ENCODE peak calls at places on chromosomes 7 and 10, in six cellular contexts. L is HCT116, C is K562, B is H1, F is HepG2, I is GM12878. G is an unnamed sample.

GRCh38 chr7:99109108-99110051 is 34.5 kb downstream of the SMURF1 start:
- DNase-seq in L (no peak), B (no peak), I (no peak), C (no peak), F (peak), G (no peak)

GRCh38 chr10:71143170-71143569 is 69.2 kb upstream of the UNC5B start:
- DNase-seq in F (no peak), I (no peak), C (no peak), B (no peak), L (no peak), G (no peak)

GRCh38 chr7:111855161-111855841 is 293.0 kb upstream of the IMMP2L start:
- DNase-seq in L (peak), C (no peak), I (peak), B (no peak), F (peak), G (peak)

GRCh38 chr7:41771717-41772116 is 68.8 kb upstream of the INHBA start:
- DNase-seq in I (no peak), C (no peak), F (no peak), L (no peak), B (no peak), G (no peak)

GRCh38 chr10:132328130-132328529 is 3.9 kb upstream of the LRRC27 start:
- DNase-seq in F (no peak), C (no peak), L (no peak), B (no peak), I (no peak), G (no peak)

GRCh38 chr10:1070939-1071338 is 14.8 kb downstream of the WDR37 start:
- DNase-seq in C (no peak), B (no peak), L (no peak), F (no peak), I (no peak), G (no peak)

GRCh38 chr7:123154231-123154860 is 45.4 kb downstream of the SLC13A1 start:
- DNase-seq in C (peak), F (peak), I (peak), L (peak), B (peak), G (peak)

GRCh38 chr10:78515037-78515872 is 481.6 kb downstream of the RPS24 start:
- DNase-seq in B (no peak), F (no peak), I (no peak), L (no peak), C (no peak), G (no peak)

GRCh38 chr10:70913546-70914240 is 25.3 kb upstream of the PCBD1 start:
- DNase-seq in B (no peak), F (no peak), C (no peak), I (no peak), L (no peak), G (no peak)

GRCh38 chr10:96400465-96400864 is 41.7 kb upstream of the OPALIN start:
- DNase-seq in B (no peak), L (no peak), I (no peak), C (no peak), F (no peak), G (no peak)

GRCh38 chr10:93166116-93166515 is 92.4 kb downstream of the CYP26A1 start:
- DNase-seq in C (no peak), L (no peak), F (no peak), B (no peak), I (no peak), G (no peak)

GRCh38 chr7:93337047-93337446 is 104.9 kb downstream of the VPS50 start:
- DNase-seq in F (peak), L (no peak), C (no peak), B (no peak), I (no peak), G (peak)

GRCh38 chr7:131625817-131626372 is 69.5 kb upstream of the PODXL start:
- DNase-seq in L (peak), F (no peak), I (no peak), C (no peak), B (peak), G (peak)

GRCh38 chr7:131629203-131629871 is 72.9 kb upstream of the PODXL start:
- DNase-seq in F (no peak), C (no peak), L (no peak), I (no peak), B (no peak), G (no peak)

GRCh38 chr7:131628634-131629033 is 72.2 kb upstream of the PODXL start:
- DNase-seq in I (no peak), B (no peak), C (no peak), F (no peak), L (no peak), G (no peak)

GRCh38 chr7:131626643-131627042 is 70.2 kb upstream of the PODXL start:
- DNase-seq in C (no peak), L (no peak), B (no peak), I (no peak), F (no peak), G (no peak)

DNA sequence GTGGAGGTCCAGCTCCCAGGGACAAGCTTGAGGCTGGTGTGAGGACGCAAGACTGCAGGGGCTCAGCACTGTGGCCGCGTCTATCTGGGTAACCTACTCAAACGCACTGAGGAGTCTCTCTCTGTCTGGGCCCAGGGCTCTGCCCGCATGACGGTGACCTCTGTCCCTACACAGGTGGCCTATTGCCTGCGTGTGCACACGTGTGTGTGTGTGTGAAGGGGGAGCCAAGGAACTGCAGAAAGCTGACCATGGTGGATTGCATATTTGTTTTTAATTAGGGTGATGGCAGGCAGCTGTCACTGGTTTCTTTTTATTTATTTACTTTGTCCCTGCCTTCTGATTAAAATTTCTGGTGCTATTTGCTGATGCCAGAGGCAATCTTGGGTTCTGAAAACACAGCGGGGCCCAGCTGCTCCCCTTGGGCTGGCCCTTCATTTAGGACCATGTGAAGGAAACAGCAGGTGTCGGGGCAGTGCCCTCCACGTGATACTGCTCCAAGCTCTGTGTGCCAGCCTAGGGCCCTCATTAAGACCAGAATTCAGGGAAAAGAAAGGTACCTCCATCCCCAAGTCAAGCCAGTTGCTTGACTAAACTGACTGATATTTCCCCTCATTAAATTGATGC is 71.3 kb upstream of the PODXL start:
- DNase-seq in B (no peak), I (no peak), L (no peak), F (no peak), C (no peak), G (no peak)
- TF ChIP-seq ZNF274 in B (no peak), I (no peak), L (no peak), F (no peak), C (no peak), G (no peak)

GRCh38 chr10:11869743-11870460 is 46.7 kb downstream of the PROSER2 start:
- DNase-seq in L (no peak), C (no peak), B (no peak), I (no peak), F (no peak), G (no peak)
- H3K4me3 ChIP-seq in L (no peak), C (no peak), B (peak), I (no peak), F (no peak), G (no peak)

GRCh38 chr10:102175415-102175814 is 23.2 kb downstream of the NOLC1 start:
- DNase-seq in I (no peak), C (no peak), F (no peak), B (no peak), L (no peak), G (no peak)
- TF ChIP-seq ZNF274 in I (no peak), C (no peak), F (no peak), B (no peak), L (no peak), G (no peak)

GRCh38 chr7:95240910-95241309 is 83.4 kb downstream of the PON1 start:
- DNase-seq in C (no peak), B (no peak), F (no peak), I (no peak), L (no peak), G (no peak)

GRCh38 chr7:95238252-95238938 is 85.9 kb downstream of the PON1 start:
- DNase-seq in C (no peak), F (no peak), B (no peak), I (no peak), L (no peak), G (no peak)
- H3K4me3 ChIP-seq in C (no peak), F (no peak), B (no peak), I (no peak), L (no peak), G (no peak)

GRCh38 chr10:3830946-3831345 is 45.9 kb upstream of the KLF6 start:
- DNase-seq in I (no peak), C (no peak), F (peak), B (no peak), L (no peak), G (no peak)

GRCh38 chr10:3832022-3832786 is 47.2 kb upstream of the KLF6 start:
- DNase-seq in F (no peak), B (no peak), C (no peak), L (no peak), I (no peak), G (no peak)

GRCh38 chr10:3836222-3836820 is 51.3 kb upstream of the KLF6 start:
- DNase-seq in C (no peak), L (no peak), B (no peak), F (no peak), I (peak), G (no peak)

GRCh38 chr10:3835770-3836169 is 50.8 kb upstream of the KLF6 start:
- DNase-seq in L (no peak), I (no peak), B (no peak), C (no peak), F (no peak), G (no peak)

DNA sequence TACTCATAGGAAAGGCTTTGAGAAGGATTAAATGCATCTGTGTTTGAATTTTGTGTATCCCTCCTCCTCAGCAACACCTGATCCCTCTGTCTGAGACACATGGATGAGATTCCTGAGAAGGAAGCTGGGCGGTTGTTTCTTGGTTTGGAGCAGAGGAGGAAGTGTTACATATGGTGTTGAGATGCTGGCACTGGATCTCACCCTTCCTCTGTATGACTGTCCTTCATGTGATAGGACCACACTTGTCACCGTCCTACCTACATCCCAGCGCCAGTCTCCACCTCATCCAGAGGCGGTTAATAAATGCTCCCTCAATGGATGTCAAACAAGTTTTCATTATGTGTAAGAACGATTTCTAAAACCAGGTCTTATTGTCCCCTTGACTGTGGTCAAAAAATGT is 49.4 kb upstream of the KLF6 start:
- DNase-seq in I (no peak), L (no peak), C (no peak), F (no peak), B (no peak), G (no peak)
- TF ChIP-seq ZNF274 in I (no peak), L (no peak), C (no peak), F (no peak), B (no peak), G (no peak)

DNA sequence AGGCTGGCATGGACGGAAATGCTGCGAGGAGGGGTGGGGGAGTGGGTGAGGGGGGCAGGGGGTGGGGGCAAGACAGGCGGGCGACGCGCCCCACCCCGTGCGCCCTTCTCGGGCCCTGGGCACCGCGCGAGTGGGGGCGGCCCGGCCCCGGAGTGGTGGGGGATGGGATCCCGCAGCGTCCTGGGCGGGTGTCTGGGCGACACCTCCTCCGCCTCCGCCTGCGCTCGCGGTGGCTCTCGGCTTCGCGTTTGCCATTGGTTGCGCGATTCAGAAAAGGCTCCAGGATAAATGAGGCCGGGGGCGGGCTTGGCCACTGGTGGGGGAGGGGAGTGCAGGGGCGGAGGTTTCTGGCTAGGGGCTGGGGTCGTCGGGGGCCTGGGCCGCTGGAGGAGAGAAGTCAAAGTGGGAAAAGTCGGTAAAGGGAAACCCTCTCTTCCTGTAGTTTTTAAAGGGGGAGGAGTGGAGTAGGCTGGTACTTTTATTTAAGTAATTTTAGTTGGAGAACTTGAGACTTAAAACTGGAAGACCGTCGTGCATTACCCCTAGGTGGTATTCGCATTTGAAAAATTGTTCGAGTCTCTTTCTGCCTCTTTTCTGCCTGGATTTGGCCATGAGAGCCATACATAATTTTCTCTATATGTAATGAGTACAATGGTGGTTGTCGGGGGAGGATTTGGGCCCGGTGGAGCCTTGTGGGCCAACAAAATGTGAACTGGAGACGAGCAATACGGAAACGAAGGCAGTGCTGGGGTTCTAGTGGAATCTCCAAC is 984 bp upstream of the IGF2BP3 start:
- DNase-seq in L (peak), I (no peak), F (peak), B (no peak), C (peak), G (peak)
- H3K4me3 ChIP-seq in L (peak), I (peak), F (peak), B (peak), C (peak), G (peak)

DNA sequence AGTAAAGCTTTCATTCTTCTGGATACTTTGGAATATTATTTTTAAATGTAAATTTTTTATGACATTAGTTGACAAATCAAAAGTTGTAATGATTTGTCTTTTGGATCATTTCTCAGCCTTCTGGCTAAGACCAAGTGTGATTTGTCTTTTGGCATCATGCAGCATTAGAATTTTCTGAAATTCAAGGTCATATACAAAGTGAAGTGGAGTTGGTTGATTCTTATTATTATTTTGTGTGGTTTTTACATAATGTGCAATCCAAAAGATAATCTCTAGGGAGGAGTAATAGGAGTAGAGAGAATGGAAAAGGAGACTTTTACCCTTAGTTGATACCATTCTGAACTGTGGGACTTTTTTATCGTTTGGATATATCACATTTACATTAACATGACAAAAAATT is 24.2 kb upstream of the SEPTIN7 start:
- DNase-seq in B (no peak), C (no peak), F (no peak), L (no peak), I (no peak), G (no peak)
- TF ChIP-seq ZNF274 in B (no peak), C (no peak), F (no peak), L (no peak), I (no peak), G (no peak)

GRCh38 chr10:15096661-15097010 is 519 bp upstream of the RPP38 start:
- DNase-seq in B (no peak), I (no peak), F (no peak), L (no peak), C (peak), G (no peak)

GRCh38 chr10:15092855-15093408 is 4.2 kb upstream of the RPP38 start:
- DNase-seq in F (no peak), L (no peak), C (no peak), I (no peak), B (no peak), G (no peak)

GRCh38 chr10:15097011-15097812 is at the start of gene RPP38:
- DNase-seq in I (peak), B (peak), C (peak), L (peak), F (peak), G (peak)

GRCh38 chr10:15088428-15089261 is at the start of gene ACBD7:
- DNase-seq in B (peak), C (peak), L (peak), F (peak), I (no peak), G (peak)

DNA sequence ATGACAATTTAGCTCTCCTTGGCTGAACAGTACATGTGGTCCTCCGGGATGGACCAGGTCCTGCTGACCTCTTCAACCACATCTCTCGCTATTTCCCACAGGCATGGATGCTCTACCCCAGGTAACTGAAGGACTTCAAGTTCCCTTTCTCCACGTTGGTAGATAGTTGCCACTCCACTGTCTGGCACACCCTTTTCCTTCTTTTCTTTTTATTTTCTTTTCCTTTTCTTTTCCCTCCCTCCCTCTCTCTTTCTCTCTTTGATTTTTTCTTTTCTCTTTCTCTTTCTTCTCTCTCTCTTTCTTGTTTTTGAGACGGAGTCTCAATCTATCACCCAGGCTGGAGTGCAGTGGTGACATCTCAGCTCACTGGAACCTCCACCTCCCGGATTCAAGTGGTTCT is 2.8 kb upstream of the ACBD7 start:
- DNase-seq in F (no peak), L (no peak), I (no peak), B (no peak), C (no peak), G (no peak)
- H3K4me3 ChIP-seq in F (no peak), L (no peak), I (no peak), B (no peak), C (no peak), G (no peak)

DNA sequence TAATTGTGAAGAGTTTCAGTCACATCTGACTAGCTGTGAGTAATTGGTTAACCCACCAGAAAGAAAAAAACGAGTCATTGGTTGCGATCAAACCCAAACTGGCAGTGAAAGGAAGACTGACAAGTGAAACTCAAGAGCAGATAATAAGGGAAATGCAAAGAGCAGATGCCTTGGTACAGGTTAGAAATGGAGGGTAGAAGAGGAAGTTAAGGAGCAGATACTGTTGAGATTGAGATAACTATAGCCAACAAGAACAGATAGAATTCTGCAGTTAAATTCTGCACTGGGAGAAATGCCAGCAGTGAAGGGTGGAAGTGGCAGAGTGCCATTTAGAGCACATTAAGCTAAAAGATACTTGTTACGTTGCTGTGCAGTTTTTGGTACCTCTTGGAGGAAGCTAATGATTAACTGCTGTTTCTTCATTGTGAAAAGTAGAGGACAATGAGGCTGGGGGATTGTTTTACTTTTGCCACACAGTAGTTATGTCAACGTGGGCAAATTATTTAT is 65.8 kb downstream of the CDK13 start:
- DNase-seq in F (peak), C (no peak), L (no peak), I (peak), B (no peak), G (no peak)
- TF ChIP-seq ZNF274 in F (no peak), C (no peak), L (no peak), I (no peak), B (no peak), G (no peak)

DNA sequence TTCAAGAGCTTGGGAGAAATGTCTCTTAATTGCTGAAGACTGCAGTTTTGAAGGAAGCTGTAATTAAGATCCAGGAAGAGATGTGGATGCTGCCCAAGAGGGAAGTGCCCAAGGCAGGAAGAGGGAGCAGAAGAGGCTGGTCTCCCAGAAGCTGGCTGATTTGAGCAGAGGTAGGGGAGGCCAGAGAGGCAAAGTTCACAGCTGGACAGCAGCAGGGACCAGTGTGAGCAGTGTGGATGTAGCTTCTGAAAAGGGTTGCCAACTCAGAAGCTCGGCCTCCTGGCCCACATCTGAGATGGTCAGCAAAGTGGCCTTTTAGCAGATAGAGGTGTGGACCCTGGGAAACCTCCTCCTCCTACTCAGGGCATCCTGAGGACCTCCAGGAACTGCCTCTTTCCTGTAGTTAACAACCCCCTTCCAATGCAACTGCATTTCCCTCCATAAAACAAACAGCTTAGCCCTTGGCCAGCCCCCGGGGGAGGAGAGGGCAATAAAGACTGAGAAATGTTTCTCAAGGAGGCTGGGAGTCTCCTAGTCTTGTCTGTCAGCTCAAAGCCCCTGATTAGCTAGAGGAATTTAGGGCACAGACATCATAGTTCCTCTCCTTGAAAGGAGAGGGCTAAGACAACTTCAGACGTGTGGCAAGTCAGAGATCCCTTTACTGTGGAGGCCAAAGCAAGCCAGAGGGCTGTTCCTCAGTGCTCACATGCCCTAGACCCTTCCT is 69.5 kb downstream of the PAX2 start:
- DNase-seq in F (no peak), I (no peak), B (no peak), C (no peak), L (no peak), G (no peak)
- H3K4me3 ChIP-seq in F (no peak), I (no peak), B (no peak), C (no peak), L (no peak), G (no peak)

G was measured in NT2/D1.